ENCODE peak calls at places on chromosome 16, in ten cellular contexts. L is sciatic nerve; J is epithelial cell of proximal tubule; P is stimulated activated CD4-positive, alpha-beta T cell treated with anti-CD3 and anti-CD28 coated beads, TNF-alpha, amount 100 ng/mL, for 4 hours; U is KBM-7; H is NCI-H1436; B is NCI-H774; A is epithelial cell of esophagus; D is NCI-H1417; M is cardiac fibroblast. C is an unnamed sample.

GRCh38 chr16:56317998-56318912 is 107.1 kb downstream of the AMFR start:
- DNase-seq in H (peak), J (no peak), M (peak), P (peak), L (peak), A (peak), D (peak), B (peak), U (peak), C (peak)

GRCh38 chr16:10972956-10973464 is 28.6 kb downstream of the CLEC16A start:
- DNase-seq in H (no peak), D (no peak), B (no peak), L (no peak), J (no peak), U (no peak), A (no peak), M (no peak), P (no peak), C (no peak)

GRCh38 chr16:66848172-66848571 is 4.0 kb downstream of the CA7 start:
- DNase-seq in A (no peak), D (no peak), U (no peak), P (no peak), B (no peak), H (no peak), M (no peak), L (no peak), J (no peak), C (no peak)

GRCh38 chr16:1296688-1297412 is 12.6 kb upstream of the UBE2I start:
- DNase-seq in P (no peak), U (peak), L (no peak), H (no peak), M (peak), J (peak), D (peak), A (peak), B (no peak), C (peak)

GRCh38 chr16:78331749-78332148 is 232.3 kb downstream of the WWOX start:
- DNase-seq in U (no peak), L (no peak), B (no peak), J (no peak), D (no peak), M (no peak), H (no peak), A (no peak), P (no peak), C (no peak)

GRCh38 chr16:71974068-71974818 is 26.0 kb downstream of the PKD1L3 start:
- DNase-seq in B (no peak), A (no peak), H (no peak), M (no peak), D (no peak), J (no peak), P (no peak), U (no peak), L (no peak), C (no peak)

GRCh38 chr16:19008245-19008644 is 24.5 kb downstream of the TMC7 start:
- DNase-seq in B (no peak), L (no peak), M (peak), P (no peak), A (peak), J (no peak), D (no peak), U (no peak), H (no peak), C (peak)

GRCh38 chr16:88651276-88651988 is 579 bp upstream of the CYBA start:
- DNase-seq in J (no peak), D (peak), P (peak), H (no peak), A (no peak), L (no peak), B (no peak), U (peak), M (peak), C (no peak)

GRCh38 chr16:2194166-2194834 is 2.1 kb downstream of the CASKIN1 start:
- DNase-seq in U (no peak), A (no peak), D (peak), P (no peak), L (no peak), J (no peak), B (no peak), H (peak), M (peak), C (peak)

C was measured in LHCN-M2.